ENCODE peak calls at places on chromosomes 11 and 22, in eight cellular contexts. G, X, W, H, F, P, B and Z are unnamed samples. For H3K4me1, the result is how much of the 10 kb centered on the place peaks cover.

GRCh38 chr11:131328843-131329242 is 41.6 kb upstream of the NTM start:
- DNase-seq in G (no peak), X (no peak), W (no peak), H (no peak), F (no peak), P (no peak), B (no peak), Z (no peak)

GRCh38 chr11:88352139-88352538 is 14.6 kb upstream of the CTSC start:
- DNase-seq in G (no peak), X (no peak), W (no peak), H (peak), F (no peak), P (no peak), B (no peak), Z (no peak)

GRCh38 chr22:32684822-32685187 is 116.7 kb upstream of the TIMP3 start:
- DNase-seq in G (no peak), X (no peak), W (no peak), H (no peak), F (peak), P (no peak), B (no peak), Z (no peak)

GRCh38 chr11:35239476-35240075 is 100.6 kb downstream of the CD44 start:
- DNase-seq in G (no peak), X (no peak), W (no peak), H (no peak), F (no peak), P (no peak), B (no peak), Z (no peak)

GRCh38 chr22:33756508-33756949 is 163.7 kb downstream of the LARGE1 start:
- DNase-seq in G (no peak), X (no peak), W (no peak), H (no peak), F (no peak), P (peak), B (peak), Z (no peak)

GRCh38 chr11:106828576-106828975 is 189.7 kb downstream of the GUCY1A2 start:
- DNase-seq in G (no peak), X (no peak), W (no peak), H (no peak), F (no peak), P (no peak), B (no peak), Z (no peak)

GRCh38 chr22:47165998-47166397 is 403.5 kb downstream of the TBC1D22A start:
- DNase-seq in G (no peak), X (no peak), W (no peak), H (no peak), F (no peak), P (no peak), B (no peak), Z (peak)

GRCh38 chr22:29166180-29166579 is 39.5 kb upstream of the EMID1 start:
- DNase-seq in G (no peak), X (no peak), W (no peak), H (no peak), F (no peak), P (no peak), B (no peak), Z (no peak)

GRCh38 chr11:108364159-108364558 is 103.2 kb downstream of the C11orf65 start:
- DNase-seq in G (no peak), X (no peak), W (no peak), H (no peak), F (no peak), P (no peak), B (no peak), Z (no peak)

GRCh38 chr11:911031-911889 is 650 bp upstream of the CHID1 start:
- DNase-seq in G (no peak), X (no peak), W (peak), H (peak), F (no peak), P (peak), B (no peak), Z (no peak)

GRCh38 chr11:130671801-130672700 is 223.6 kb downstream of the ADAMTS15 start:
- DNase-seq in G (no peak), X (no peak), W (peak), H (no peak), F (no peak), P (no peak), B (peak), Z (peak)

GRCh38 chr11:43504316-43504950 is 145.7 kb downstream of the TTC17 start:
- DNase-seq in G (no peak), X (peak), W (no peak), H (no peak), F (no peak), P (peak), B (peak), Z (no peak)

GRCh38 chr11:134272381-134273316 is 3.5 kb upstream of the GLB1L3 start:
- DNase-seq in G (no peak), X (no peak), W (no peak), H (no peak), F (no peak), P (peak), B (peak), Z (peak)

DNA sequence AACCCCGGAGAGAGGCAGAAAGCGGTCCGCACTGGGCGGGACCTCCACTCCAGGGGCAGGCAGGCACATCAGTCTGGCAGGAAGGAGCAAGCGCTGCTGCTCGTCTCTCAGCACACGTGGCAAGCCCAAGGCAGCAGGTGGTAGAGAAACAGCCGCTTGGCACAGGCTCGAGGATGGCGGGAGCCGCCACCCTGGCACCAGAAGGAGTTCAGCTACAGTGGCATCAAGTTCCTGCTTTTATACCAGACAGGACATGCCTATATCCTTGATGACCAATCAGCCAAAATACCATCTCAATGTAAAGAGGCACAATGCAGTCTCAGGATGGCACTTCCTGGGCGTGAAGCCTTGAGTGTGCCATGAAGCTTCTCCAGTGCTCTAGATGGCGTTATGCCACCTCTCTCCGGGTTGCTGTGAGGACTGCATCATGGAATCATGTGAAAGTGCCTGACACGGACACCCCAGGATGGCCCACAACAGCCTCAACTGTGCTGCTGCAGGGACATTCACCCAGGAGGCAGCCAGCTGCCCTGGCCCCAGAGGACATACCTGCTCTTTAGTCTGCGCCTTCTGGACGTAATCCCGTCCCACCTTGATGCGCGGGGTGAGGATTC is 64.8 kb downstream of the APOL1 start:
- DNase-seq in G (no peak), X (no peak), W (no peak), H (no peak), F (peak), P (no peak), B (no peak), Z (no peak)
- TF ChIP-seq POLR2AphosphoS5 in G (no peak), X (no peak), W (no peak), H (peak), F (peak), P (no peak), B (no peak), Z (peak)

GRCh38 chr22:38826386-38826785 is 17.4 kb downstream of the NPTXR start:
- DNase-seq in G (no peak), X (no peak), W (no peak), H (no peak), F (no peak), P (no peak), B (no peak), Z (no peak)

GRCh38 chr22:38826801-38827200 is 17.0 kb downstream of the NPTXR start:
- DNase-seq in G (no peak), X (no peak), W (no peak), H (no peak), F (no peak), P (no peak), B (no peak), Z (no peak)

GRCh38 chr22:38828191-38828590 is 15.6 kb downstream of the NPTXR start:
- DNase-seq in G (no peak), X (no peak), W (no peak), H (no peak), F (no peak), P (no peak), B (no peak), Z (no peak)

GRCh38 chr22:38828616-38829205 is 15.1 kb downstream of the NPTXR start:
- DNase-seq in G (no peak), X (no peak), W (no peak), H (no peak), F (no peak), P (no peak), B (no peak), Z (no peak)

DNA sequence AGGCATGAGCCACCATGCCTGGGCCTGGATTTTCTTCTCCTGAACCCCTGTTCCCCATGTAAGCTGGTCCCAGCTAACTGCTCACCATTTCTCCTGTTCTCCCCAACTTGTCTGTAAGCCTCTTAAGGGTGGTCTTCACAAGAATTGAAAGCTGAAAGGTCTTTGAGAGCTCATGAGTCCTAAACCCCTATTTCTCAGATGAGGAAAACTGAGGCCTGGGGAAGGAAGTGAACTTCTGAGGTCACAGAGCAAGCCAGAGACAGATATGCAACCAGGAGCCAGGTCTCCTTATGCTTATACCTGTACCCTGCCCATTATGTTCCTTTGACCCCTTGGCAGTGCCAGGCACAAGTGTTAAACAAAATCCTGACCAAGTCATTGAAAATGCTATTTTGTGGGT is 16.3 kb downstream of the NPTXR start:
- DNase-seq in G (no peak), X (no peak), W (no peak), H (no peak), F (no peak), P (no peak), B (no peak), Z (no peak)
- H3K4me1 ChIP-seq in G (under half), X (under half), W (under half), H (under half), F (under half), P (under half), B (under half), Z (under half)

GRCh38 chr11:86459682-86460460 is 85.2 kb downstream of the CCDC81 start:
- DNase-seq in G (peak), X (peak), W (no peak), H (peak), F (peak), P (peak), B (peak), Z (peak)

GRCh38 chr11:86458294-86459001 is 83.8 kb downstream of the CCDC81 start:
- DNase-seq in G (no peak), X (no peak), W (no peak), H (no peak), F (no peak), P (no peak), B (no peak), Z (no peak)

GRCh38 chr11:86453290-86454030 is 78.8 kb downstream of the CCDC81 start:
- DNase-seq in G (no peak), X (no peak), W (no peak), H (no peak), F (no peak), P (peak), B (no peak), Z (no peak)

GRCh38 chr11:86459002-86459385 is 84.3 kb downstream of the CCDC81 start:
- DNase-seq in G (no peak), X (no peak), W (no peak), H (peak), F (no peak), P (no peak), B (no peak), Z (no peak)

GRCh38 chr11:86456075-86456939 is 81.6 kb downstream of the CCDC81 start:
- DNase-seq in G (peak), X (peak), W (peak), H (peak), F (peak), P (peak), B (peak), Z (peak)
- H3K4me3 ChIP-seq in G (no peak), X (no peak), W (no peak), H (no peak), F (no peak), P (no peak), B (no peak), Z (no peak)

GRCh38 chr22:38172016-38172431 is 9.6 kb downstream of the PLA2G6 start:
- DNase-seq in G (no peak), X (no peak), W (no peak), H (peak), F (no peak), P (no peak), B (no peak), Z (no peak)

GRCh38 chr22:38170469-38170868 is 11.2 kb downstream of the PLA2G6 start:
- DNase-seq in G (no peak), X (no peak), W (no peak), H (no peak), F (no peak), P (no peak), B (no peak), Z (no peak)

GRCh38 chr22:38174626-38175025 is 7.0 kb downstream of the PLA2G6 start:
- DNase-seq in G (no peak), X (no peak), W (no peak), H (no peak), F (no peak), P (no peak), B (no peak), Z (no peak)

GRCh38 chr22:38173156-38173906 is 8.3 kb downstream of the PLA2G6 start:
- DNase-seq in G (no peak), X (no peak), W (no peak), H (no peak), F (no peak), P (no peak), B (no peak), Z (no peak)

GRCh38 chr22:38172489-38173155 is 9.0 kb downstream of the PLA2G6 start:
- DNase-seq in G (no peak), X (no peak), W (peak), H (peak), F (peak), P (no peak), B (no peak), Z (peak)
- TF ChIP-seq POLR2AphosphoS5 in G (no peak), X (no peak), W (peak), H (peak), F (peak), P (no peak), B (no peak), Z (peak)

GRCh38 chr11:17643506-17644405 is 75.6 kb upstream of the MYOD1 start:
- DNase-seq in G (no peak), X (no peak), W (no peak), H (no peak), F (no peak), P (no peak), B (peak), Z (no peak)
- H3K4me1 ChIP-seq in G (under half), X (under half), W (under half), H (under half), F (under half), P (under half), B (under half), Z (under half)